ENCODE peak calls at places on chromosomes 16 and 17, in four cellular contexts. One of them, this sample, is unnamed.

GRCh38 chr16:57510016-57510871 is 24.0 kb upstream of the DOK4 start:
- DNase-seq in GM12878: no peak
- DNase-seq in GM12891: no peak
- DNase-seq in K562: no peak
- DNase-seq in this sample: no peak

GRCh38 chr16:76222087-76222486 is 55.1 kb upstream of the CNTNAP4 start:
- DNase-seq in K562: no peak
- DNase-seq in GM12878: no peak
- DNase-seq in GM12891: no peak
- DNase-seq in this sample: no peak

GRCh38 chr17:42937712-42938596 is 26.3 kb downstream of the AARSD1 start:
- DNase-seq in GM12878: no peak
- DNase-seq in K562: peak; percentile 65
- DNase-seq in GM12891: peak; percentile 40
- DNase-seq in this sample: peak; percentile 43

GRCh38 chr16:15398618-15399316 is 3.2 kb downstream of the MPV17L start:
- DNase-seq in GM12891: no peak
- DNase-seq in GM12878: no peak
- DNase-seq in K562: no peak
- DNase-seq in this sample: no peak

GRCh38 chr17:41678411-41678906 is 10.2 kb upstream of the EIF1 start:
- DNase-seq in GM12891: no peak
- DNase-seq in K562: peak; percentile 68
- DNase-seq in GM12878: peak; percentile 45
- DNase-seq in this sample: no peak

GRCh38 chr17:1590747-1591473 is 28.3 kb upstream of the PITPNA start:
- DNase-seq in GM12891: no peak
- DNase-seq in K562: no peak
- DNase-seq in GM12878: no peak
- DNase-seq in this sample: no peak

GRCh38 chr17:69949931-69950330 is 125.1 kb upstream of the KCNJ16 start:
- DNase-seq in GM12878: no peak
- DNase-seq in GM12891: no peak
- DNase-seq in K562: peak; percentile 12
- DNase-seq in this sample: no peak

GRCh38 chr16:54651440-54651839 is 279.2 kb upstream of the IRX5 start:
- DNase-seq in GM12891: no peak
- DNase-seq in GM12878: no peak
- DNase-seq in K562: no peak
- DNase-seq in this sample: no peak

GRCh38 chr16:19662351-19662750 is 55.7 kb downstream of the KNOP1 start:
- DNase-seq in GM12878: no peak
- DNase-seq in K562: no peak
- DNase-seq in GM12891: no peak
- DNase-seq in this sample: no peak

GRCh38 chr17:35855965-35856364 is 12.7 kb downstream of the HEATR9 start:
- DNase-seq in GM12891: no peak
- DNase-seq in K562: no peak
- DNase-seq in GM12878: no peak
- DNase-seq in this sample: no peak

GRCh38 chr17:54754560-54754959 is 146.1 kb upstream of the TOM1L1 start:
- DNase-seq in K562: peak; percentile 35
- DNase-seq in GM12891: no peak
- DNase-seq in GM12878: no peak
- DNase-seq in this sample: peak; percentile 3

GRCh38 chr17:59454633-59455105 is 110.7 kb upstream of the DHX40 start:
- DNase-seq in GM12891: no peak
- DNase-seq in GM12878: no peak
- DNase-seq in K562: no peak
- DNase-seq in this sample: no peak

GRCh38 chr17:80861892-80862291 is 129.7 kb upstream of the CHMP6 start:
- DNase-seq in GM12891: no peak
- DNase-seq in K562: no peak
- DNase-seq in GM12878: no peak
- DNase-seq in this sample: no peak

GRCh38 chr17:34235389-34236028 is 19.6 kb upstream of the CCL2 start:
- DNase-seq in GM12891: no peak
- DNase-seq in K562: no peak
- DNase-seq in GM12878: no peak
- DNase-seq in this sample: no peak

GRCh38 chr17:3887811-3888210 is 5.0 kb downstream of the CAMKK1 start:
- DNase-seq in K562: no peak
- DNase-seq in GM12891: no peak
- DNase-seq in GM12878: no peak
- DNase-seq in this sample: no peak

GRCh38 chr17:34673516-34673915 is 94.1 kb downstream of the TMEM132E start:
- DNase-seq in GM12878: no peak
- DNase-seq in K562: no peak
- DNase-seq in GM12891: no peak
- DNase-seq in this sample: no peak

GRCh38 chr16:80117731-80118130 is 423.1 kb upstream of the DYNLRB2 start:
- DNase-seq in GM12891: no peak
- DNase-seq in K562: no peak
- DNase-seq in GM12878: no peak
- DNase-seq in this sample: no peak

GRCh38 chr16:89412811-89413210 is 77.5 kb downstream of the ANKRD11 start:
- DNase-seq in GM12878: no peak
- DNase-seq in K562: peak; percentile 32
- DNase-seq in GM12891: no peak
- DNase-seq in this sample: no peak

GRCh38 chr17:17349724-17350106 is 46.5 kb downstream of the NT5M start:
- DNase-seq in GM12891: no peak
- DNase-seq in GM12878: no peak
- DNase-seq in K562: no peak
- DNase-seq in this sample: no peak

GRCh38 chr16:89711601-89712475 is 8.9 kb downstream of the VPS9D1 start:
- DNase-seq in GM12891: peak; percentile 99
- DNase-seq in GM12878: no peak
- DNase-seq in K562: peak; percentile 99
- DNase-seq in this sample: no peak

GRCh38 chr16:77759821-77760220 is 28.5 kb upstream of the VAT1L start:
- DNase-seq in GM12891: no peak
- DNase-seq in K562: no peak
- DNase-seq in GM12878: no peak
- DNase-seq in this sample: no peak

GRCh38 chr16:24482681-24483202 is 56.6 kb upstream of the RBBP6 start:
- DNase-seq in GM12891: no peak
- DNase-seq in GM12878: no peak
- DNase-seq in K562: no peak
- DNase-seq in this sample: no peak

GRCh38 chr16:56190903-56191806 is at the start of gene GNAO1:
- DNase-seq in GM12891: peak; percentile 53
- DNase-seq in K562: peak; percentile 85
- DNase-seq in GM12878: no peak
- DNase-seq in this sample: no peak

GRCh38 chr16:80611930-80612327 is 71.1 kb downstream of the DYNLRB2 start:
- DNase-seq in GM12878: no peak
- DNase-seq in K562: peak; percentile 20
- DNase-seq in GM12891: no peak
- DNase-seq in this sample: no peak

GRCh38 chr16:86755571-86756006 is 177.2 kb downstream of the FOXL1 start:
- DNase-seq in GM12878: no peak
- DNase-seq in GM12891: no peak
- DNase-seq in K562: no peak
- DNase-seq in this sample: no peak

GRCh38 chr17:72421128-72422092 is 300.6 kb downstream of the SOX9 start:
- DNase-seq in GM12878: peak; percentile 94
- DNase-seq in K562: no peak
- DNase-seq in GM12891: peak; percentile 61
- DNase-seq in this sample: no peak

GRCh38 chr17:72657467-72658317 is 434.8 kb downstream of the SLC39A11 start:
- DNase-seq in GM12891: no peak
- DNase-seq in GM12878: no peak
- DNase-seq in K562: no peak
- DNase-seq in this sample: no peak

GRCh38 chr17:46979023-46979870 is at the start of gene RPRML:
- DNase-seq in K562: peak; percentile 34
- DNase-seq in GM12891: peak; percentile 49
- DNase-seq in GM12878: no peak
- DNase-seq in this sample: no peak

GRCh38 chr17:17055286-17056166 is 13.3 kb downstream of the MPRIP start:
- DNase-seq in GM12878: no peak
- DNase-seq in GM12891: no peak
- DNase-seq in K562: no peak
- DNase-seq in this sample: no peak

GRCh38 chr17:2704031-2704889 is 7.3 kb downstream of the CLUH start:
- DNase-seq in GM12891: peak; percentile 20
- DNase-seq in K562: no peak
- DNase-seq in GM12878: no peak
- DNase-seq in this sample: no peak

GRCh38 chr17:2705888-2706795 is 5.4 kb downstream of the CLUH start:
- DNase-seq in GM12878: no peak
- DNase-seq in GM12891: no peak
- DNase-seq in K562: no peak
- DNase-seq in this sample: no peak

GRCh38 chr17:2704890-2705248 is 6.7 kb downstream of the CLUH start:
- DNase-seq in GM12891: no peak
- DNase-seq in K562: no peak
- DNase-seq in GM12878: no peak
- DNase-seq in this sample: no peak

GRCh38 chr17:2703606-2704005 is 8.0 kb downstream of the CLUH start:
- DNase-seq in GM12878: no peak
- DNase-seq in K562: no peak
- DNase-seq in GM12891: no peak
- DNase-seq in this sample: no peak

DNA sequence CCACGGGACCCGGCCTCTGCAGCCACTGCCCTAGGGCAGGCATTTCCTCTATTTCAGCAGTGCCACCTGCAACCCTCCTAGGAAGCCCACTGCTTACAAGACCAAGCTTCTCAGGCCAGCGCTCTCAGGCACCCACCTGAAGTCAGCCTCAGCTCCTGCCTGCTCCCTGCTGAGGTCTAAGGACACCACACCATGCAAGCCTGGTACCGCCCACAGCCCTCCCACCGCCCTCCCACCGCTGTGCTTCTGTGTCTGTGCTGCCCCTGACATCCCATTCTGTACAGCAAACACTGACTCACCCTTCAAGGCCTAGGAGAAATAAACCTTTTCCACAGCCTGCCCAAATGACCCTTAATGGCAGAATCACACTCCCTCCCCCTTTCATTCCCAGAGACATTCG is 6.3 kb downstream of the CLUH start:
- DNase-seq in GM12878: no peak
- DNase-seq in K562: no peak
- DNase-seq in GM12891: no peak
- DNase-seq in this sample: no peak
- TF ChIP-seq SPI1 in GM12878: no peak
- TF ChIP-seq SPI1 in K562: no peak
- TF ChIP-seq SPI1 in GM12891: no peak
- TF ChIP-seq SPI1 in this sample: no peak

GRCh38 chr16:22191089-22191965 is 14.8 kb upstream of the EEF2K start:
- DNase-seq in GM12891: peak; percentile 65
- DNase-seq in GM12878: peak; percentile 91
- DNase-seq in K562: peak; percentile 94
- DNase-seq in this sample: peak; percentile 98

GRCh38 chr16:22188267-22188594 is 17.8 kb upstream of the EEF2K start:
- DNase-seq in K562: no peak
- DNase-seq in GM12891: no peak
- DNase-seq in GM12878: no peak
- DNase-seq in this sample: no peak

GRCh38 chr16:22188595-22189442 is 17.3 kb upstream of the EEF2K start:
- DNase-seq in K562: peak; percentile 61
- DNase-seq in GM12891: no peak
- DNase-seq in GM12878: peak; percentile 55
- DNase-seq in this sample: peak; percentile 74

GRCh38 chr16:22190169-22191088 is 15.6 kb upstream of the EEF2K start:
- DNase-seq in GM12878: peak; percentile 98
- DNase-seq in K562: peak; percentile 95
- DNase-seq in GM12891: peak; percentile 81
- DNase-seq in this sample: peak; percentile 98

GRCh38 chr16:22189473-22190168 is 16.5 kb upstream of the EEF2K start:
- DNase-seq in K562: no peak
- DNase-seq in GM12878: no peak
- DNase-seq in GM12891: no peak
- DNase-seq in this sample: no peak
- TF ChIP-seq SPI1 in K562: no peak
- TF ChIP-seq SPI1 in GM12878: no peak
- TF ChIP-seq SPI1 in GM12891: no peak
- TF ChIP-seq SPI1 in this sample: no peak

GRCh38 chr16:27174798-27175197 is 28.5 kb upstream of the KDM8 start:
- DNase-seq in GM12891: no peak
- DNase-seq in GM12878: no peak
- DNase-seq in K562: no peak
- DNase-seq in this sample: no peak

GRCh38 chr16:27169511-27170071 is 33.7 kb upstream of the KDM8 start:
- DNase-seq in GM12891: no peak
- DNase-seq in K562: no peak
- DNase-seq in GM12878: peak; percentile 13
- DNase-seq in this sample: peak; percentile 55

GRCh38 chr16:27168790-27169189 is 34.5 kb upstream of the KDM8 start:
- DNase-seq in K562: no peak
- DNase-seq in GM12878: no peak
- DNase-seq in GM12891: no peak
- DNase-seq in this sample: no peak

GRCh38 chr16:27174007-27174406 is 29.3 kb upstream of the KDM8 start:
- DNase-seq in K562: no peak
- DNase-seq in GM12891: no peak
- DNase-seq in GM12878: no peak
- DNase-seq in this sample: no peak

DNA sequence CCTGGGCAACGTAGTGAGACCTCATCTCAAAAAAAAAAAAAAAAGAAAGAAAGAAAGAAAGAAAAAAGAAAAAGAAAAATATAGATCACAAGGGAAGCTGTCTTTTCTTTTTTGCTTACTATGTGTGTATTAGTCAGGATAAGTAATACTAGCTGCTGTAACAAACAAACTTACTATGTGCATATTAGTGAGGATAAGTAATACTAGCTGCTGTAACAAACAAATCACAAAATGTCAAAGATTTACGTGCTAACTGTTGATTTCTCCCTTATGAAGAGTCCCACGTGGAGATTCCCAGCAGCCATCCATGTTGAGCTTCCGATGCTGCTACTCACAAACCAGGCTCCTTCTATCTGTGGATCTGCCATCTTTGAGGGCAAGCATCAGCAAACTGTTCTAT is 31.7 kb upstream of the KDM8 start:
- DNase-seq in GM12878: no peak
- DNase-seq in GM12891: no peak
- DNase-seq in K562: no peak
- DNase-seq in this sample: no peak
- TF ChIP-seq SPI1 in GM12878: no peak
- TF ChIP-seq SPI1 in GM12891: no peak
- TF ChIP-seq SPI1 in K562: no peak
- TF ChIP-seq SPI1 in this sample: no peak

GRCh38 chr16:12458051-12458450 is 345.6 kb downstream of the CPPED1 start:
- DNase-seq in GM12891: no peak
- DNase-seq in K562: no peak
- DNase-seq in GM12878: no peak
- DNase-seq in this sample: no peak

GRCh38 chr16:12459993-12460392 is 343.7 kb downstream of the CPPED1 start:
- DNase-seq in K562: no peak
- DNase-seq in GM12891: no peak
- DNase-seq in GM12878: no peak
- DNase-seq in this sample: no peak

GRCh38 chr16:12459401-12459791 is 344.3 kb downstream of the CPPED1 start:
- DNase-seq in GM12878: no peak
- DNase-seq in GM12891: no peak
- DNase-seq in K562: no peak
- DNase-seq in this sample: peak; percentile 96

GRCh38 chr16:12461201-12461600 is 342.5 kb downstream of the CPPED1 start:
- DNase-seq in K562: no peak
- DNase-seq in GM12878: no peak
- DNase-seq in GM12891: no peak
- DNase-seq in this sample: no peak

GRCh38 chr16:12458591-12459400 is 344.9 kb downstream of the CPPED1 start:
- DNase-seq in K562: no peak
- DNase-seq in GM12878: no peak
- DNase-seq in GM12891: peak; percentile 41
- DNase-seq in this sample: peak; percentile 93
- TF ChIP-seq SPI1 in K562: no peak
- TF ChIP-seq SPI1 in GM12878: no peak
- TF ChIP-seq SPI1 in GM12891: no peak
- TF ChIP-seq SPI1 in this sample: no peak

This sample was measured in HL-60.